ENCODE peak calls at places on chromosomes 1 and 21, in nine cellular contexts. Q, T, N, H, F, I, O, V and S are unnamed samples.

GRCh38 chr1:83931658-83932253 is 67.2 kb downstream of the TTLL7 start:
- DNase-seq in Q (peak; percentile 15), T (no peak), N (peak; percentile 49), H (peak; percentile 44), F (peak; percentile 67), I (no peak), O (peak; percentile 71), V (peak; percentile 48), S (peak; percentile 78)

GRCh38 chr1:168112673-168113305 is 23.9 kb downstream of the GPR161 start:
- DNase-seq in Q (peak; percentile 52), T (peak; percentile 84), N (peak; percentile 92), H (peak; percentile 53), F (no peak), I (peak; percentile 64), O (peak; percentile 55), V (peak; percentile 12), S (peak; percentile 25)

GRCh38 chr1:240170806-240171205 is 79.1 kb downstream of the FMN2 start:
- DNase-seq in Q (no peak), T (no peak), N (no peak), H (no peak), F (no peak), I (no peak), O (no peak), V (no peak), S (no peak)

GRCh38 chr1:213676741-213677140 is 311.0 kb upstream of the PROX1 start:
- DNase-seq in Q (no peak), T (no peak), N (no peak), H (no peak), F (no peak), I (no peak), O (no peak), V (no peak), S (no peak)

GRCh38 chr21:44517175-44517899 is 22.7 kb downstream of the KRTAP10-1 start:
- DNase-seq in Q (no peak), T (no peak), N (peak; percentile 70), H (peak; percentile 91), F (peak; percentile 61), I (peak; percentile 37), O (peak; percentile 89), V (no peak), S (peak; percentile 90)

GRCh38 chr1:21861602-21862429 is 49.8 kb downstream of the LDLRAD2 start:
- DNase-seq in Q (no peak), T (no peak), N (no peak), H (no peak), F (no peak), I (peak; percentile 41), O (no peak), V (no peak), S (no peak)

GRCh38 chr1:212635141-212635601 is 26.6 kb downstream of the ATF3 start:
- DNase-seq in Q (no peak), T (no peak), N (no peak), H (no peak), F (peak; percentile 7), I (no peak), O (no peak), V (no peak), S (peak; percentile 38)

GRCh38 chr21:26169061-26169610 is 1.4 kb downstream of the APP start:
- DNase-seq in Q (peak; percentile 36), T (no peak), N (peak; percentile 80), H (peak; percentile 85), F (no peak), I (peak; percentile 57), O (no peak), V (peak; percentile 81), S (peak; percentile 77)

GRCh38 chr1:44609412-44609767 is 64.9 kb downstream of the TMEM53 start:
- DNase-seq in Q (peak; percentile 15), T (no peak), N (no peak), H (no peak), F (peak; percentile 47), I (peak; percentile 74), O (peak; percentile 87), V (peak; percentile 76), S (peak; percentile 33)

GRCh38 chr1:198444792-198445191 is 95.7 kb downstream of the ATP6V1G3 start:
- DNase-seq in Q (no peak), T (no peak), N (no peak), H (no peak), F (no peak), I (no peak), O (no peak), V (no peak), S (no peak)

GRCh38 chr1:177928194-177928593 is 41.7 kb downstream of the SEC16B start:
- DNase-seq in Q (no peak), T (no peak), N (no peak), H (no peak), F (no peak), I (no peak), O (no peak), V (no peak), S (no peak)

GRCh38 chr1:20358761-20359263 is 68.1 kb downstream of the VWA5B1 start:
- DNase-seq in Q (no peak), T (no peak), N (peak; percentile 80), H (peak; percentile 58), F (no peak), I (peak; percentile 85), O (no peak), V (peak; percentile 81), S (no peak)

GRCh38 chr1:37808369-37809319 is 636 bp upstream of the YRDC start:
- DNase-seq in Q (no peak), T (no peak), N (peak; percentile 81), H (peak; percentile 71), F (peak; percentile 37), I (peak; percentile 90), O (peak; percentile 86), V (peak; percentile 86), S (peak; percentile 51)

GRCh38 chr1:157993179-157994080 is at the start of gene KIRREL1:
- DNase-seq in Q (no peak), T (no peak), N (no peak), H (peak; percentile 7), F (no peak), I (peak; percentile 88), O (no peak), V (no peak), S (no peak)

GRCh38 chr1:56967900-56968832 is 2.4 kb upstream of the C8B start:
- DNase-seq in Q (no peak), T (no peak), N (peak; percentile 4), H (peak; percentile 4), F (no peak), I (no peak), O (peak; percentile 53), V (no peak), S (peak; percentile 4)

GRCh38 chr1:230280054-230280795 is 145.9 kb downstream of the PGBD5 start:
- DNase-seq in Q (no peak), T (no peak), N (no peak), H (no peak), F (no peak), I (no peak), O (no peak), V (no peak), S (no peak)

GRCh38 chr1:31577515-31578191 is 1.3 kb downstream of the TINAGL1 start:
- DNase-seq in Q (no peak), T (no peak), N (no peak), H (peak; percentile 48), F (no peak), I (no peak), O (no peak), V (no peak), S (no peak)

GRCh38 chr1:203046984-203047630 is 20.8 kb downstream of the PPFIA4 start:
- DNase-seq in Q (no peak), T (peak; percentile 29), N (no peak), H (no peak), F (no peak), I (no peak), O (peak; percentile 23), V (no peak), S (no peak)

GRCh38 chr1:89996415-89997110 is 1.7 kb downstream of the ZNF326 start:
- DNase-seq in Q (no peak), T (no peak), N (no peak), H (no peak), F (no peak), I (no peak), O (no peak), V (no peak), S (no peak)

GRCh38 chr21:25369524-25370300 is 237.6 kb downstream of the MRPL39 start:
- DNase-seq in Q (no peak), T (no peak), N (no peak), H (no peak), F (no peak), I (no peak), O (no peak), V (no peak), S (no peak)

GRCh38 chr1:227712648-227713047 is 22.5 kb downstream of the JMJD4 start:
- DNase-seq in Q (no peak), T (no peak), N (no peak), H (no peak), F (no peak), I (no peak), O (no peak), V (no peak), S (no peak)

GRCh38 chr21:33924079-33924765 is 8.6 kb upstream of the ATP5PO start:
- DNase-seq in Q (peak; percentile 93), T (peak; percentile 16), N (peak; percentile 86), H (peak; percentile 85), F (peak; percentile 91), I (peak; percentile 92), O (peak; percentile 92), V (peak; percentile 86), S (peak; percentile 89)

GRCh38 chr1:151898519-151898991 is 10.8 kb downstream of the THEM4 start:
- DNase-seq in Q (peak; percentile 40), T (no peak), N (no peak), H (no peak), F (no peak), I (peak; percentile 65), O (no peak), V (no peak), S (no peak)